ENCODE peak calls at places on chromosomes 3 and 15, in eight cellular contexts. D, H, K, M, I, L, F and T are unnamed samples.

GRCh38 chr3:47250309-47251060 is 32.1 kb downstream of the KIF9 start:
- DNase-seq in F (no peak), K (peak), M (no peak), D (peak), I (no peak), L (peak), H (peak), T (peak)

GRCh38 chr3:71063768-71064287 is 519.7 kb downstream of the FOXP1 start:
- DNase-seq in I (peak), L (peak), M (peak), D (peak), F (no peak), H (no peak), K (peak), T (peak)

GRCh38 chr15:83206971-83207621 is 527 bp downstream of the HDGFL3 start:
- DNase-seq in I (peak), D (peak), L (peak), F (no peak), H (peak), K (no peak), M (no peak), T (no peak)

GRCh38 chr15:27095809-27096580 is 125.0 kb downstream of the GABRG3 start:
- DNase-seq in H (no peak), K (no peak), D (no peak), L (no peak), F (no peak), M (peak), I (no peak), T (no peak)

GRCh38 chr3:33044676-33045075 is 52.3 kb downstream of the GLB1 start:
- DNase-seq in D (no peak), F (no peak), K (no peak), I (no peak), L (no peak), M (no peak), H (no peak), T (no peak)

GRCh38 chr3:48696156-48696555 is 10.4 kb upstream of the NCKIPSD start:
- DNase-seq in M (no peak), D (no peak), K (no peak), I (no peak), F (no peak), H (no peak), L (no peak), T (no peak)

GRCh38 chr3:101827211-101828174 is 21.8 kb upstream of the NFKBIZ start:
- DNase-seq in F (peak), D (peak), L (peak), M (peak), H (peak), K (peak), I (peak), T (peak)

GRCh38 chr3:133803474-133803873 is 2.1 kb upstream of the SRPRB start:
- DNase-seq in F (no peak), M (no peak), L (no peak), H (no peak), K (no peak), I (no peak), D (no peak), T (no peak)

GRCh38 chr15:80105193-80105984 is 45.9 kb downstream of the ZFAND6 start:
- DNase-seq in D (no peak), K (peak), H (no peak), I (no peak), L (no peak), F (no peak), M (no peak), T (no peak)

GRCh38 chr3:85890043-85890555 is 931.3 kb downstream of the CADM2 start:
- DNase-seq in K (no peak), F (no peak), M (no peak), D (no peak), L (no peak), I (no peak), H (no peak), T (no peak)

GRCh38 chr15:78831229-78832207 is 20.3 kb upstream of the ADAMTS7 start:
- DNase-seq in I (no peak), M (no peak), L (no peak), F (no peak), K (no peak), D (no peak), H (no peak), T (no peak)

GRCh38 chr15:90232196-90232595 is 1.5 kb downstream of the CIB1 start:
- DNase-seq in M (no peak), L (no peak), F (no peak), I (no peak), D (no peak), H (no peak), K (no peak), T (no peak)

GRCh38 chr3:165837058-165837525 is at the start of gene BCHE:
- DNase-seq in F (no peak), M (no peak), D (peak), L (peak), I (no peak), K (peak), H (peak), T (no peak)

GRCh38 chr3:171840484-171840830 is 2.7 kb upstream of the TMEM212 start:
- DNase-seq in I (no peak), L (no peak), F (no peak), H (no peak), D (no peak), K (no peak), M (no peak), T (no peak)

GRCh38 chr15:77889009-77889806 is 188.3 kb downstream of the TBC1D2B start:
- DNase-seq in M (no peak), F (no peak), I (no peak), H (no peak), K (no peak), L (no peak), D (peak), T (no peak)

GRCh38 chr15:64146885-64147681 is 4.4 kb upstream of the SNX22 start:
- DNase-seq in M (no peak), I (no peak), H (no peak), K (peak), D (no peak), L (no peak), F (no peak), T (no peak)

GRCh38 chr3:102165367-102165766 is 269.4 kb upstream of the ZPLD1 start:
- DNase-seq in F (no peak), L (no peak), K (peak), H (no peak), I (no peak), D (no peak), M (no peak), T (no peak)

GRCh38 chr3:144821583-144821982 is 850.0 kb downstream of the DIPK2A start:
- DNase-seq in K (peak), M (no peak), L (no peak), I (no peak), F (no peak), H (no peak), D (no peak), T (no peak)

GRCh38 chr15:36040173-36040572 is 494.2 kb upstream of the DPH6 start:
- DNase-seq in H (no peak), M (no peak), K (no peak), F (no peak), D (no peak), I (no peak), L (no peak), T (no peak)

GRCh38 chr3:149368850-149369497 is 8.5 kb downstream of the TM4SF1 start:
- DNase-seq in H (peak), K (no peak), D (no peak), F (no peak), M (no peak), I (no peak), L (no peak), T (no peak)

GRCh38 chr3:126475411-126476114 is at the start of gene ZXDC:
- DNase-seq in F (peak), K (peak), I (peak), D (peak), L (peak), H (peak), M (peak), T (peak)
- TF ChIP-seq POLR2A in F (no peak), K (peak), I (peak), D (no peak), L (peak), H (peak), M (no peak), T (peak)

GRCh38 chr3:39142067-39142466 is 11.3 kb downstream of the CSRNP1 start:
- DNase-seq in I (no peak), F (no peak), L (peak), M (no peak), K (no peak), D (no peak), H (no peak), T (no peak)
- TF ChIP-seq POLR2A in I (no peak), F (no peak), L (no peak), M (no peak), K (no peak), D (no peak), H (no peak), T (no peak)

GRCh38 chr3:58072046-58072445 is 63.8 kb downstream of the FLNB start:
- DNase-seq in L (no peak), H (no peak), I (no peak), K (peak), M (no peak), F (no peak), D (no peak), T (no peak)
- TF ChIP-seq POLR2A in L (no peak), H (no peak), I (no peak), K (no peak), M (no peak), F (no peak), D (no peak), T (no peak)

GRCh38 chr15:92883643-92884458 is 16.3 kb upstream of the CHD2 start:
- DNase-seq in H (peak), M (no peak), I (no peak), F (no peak), L (no peak), D (no peak), K (peak), T (peak)

GRCh38 chr15:92882697-92883642 is 17.2 kb upstream of the CHD2 start:
- DNase-seq in I (peak), F (no peak), L (peak), M (no peak), K (no peak), D (peak), H (no peak), T (peak)

GRCh38 chr15:92880796-92881569 is 19.1 kb upstream of the CHD2 start:
- DNase-seq in M (no peak), L (peak), F (no peak), K (no peak), H (no peak), I (peak), D (no peak), T (no peak)

GRCh38 chr15:92881570-92881837 is 18.6 kb upstream of the CHD2 start:
- DNase-seq in I (no peak), M (no peak), K (no peak), D (no peak), H (no peak), L (no peak), F (no peak), T (no peak)

DNA sequence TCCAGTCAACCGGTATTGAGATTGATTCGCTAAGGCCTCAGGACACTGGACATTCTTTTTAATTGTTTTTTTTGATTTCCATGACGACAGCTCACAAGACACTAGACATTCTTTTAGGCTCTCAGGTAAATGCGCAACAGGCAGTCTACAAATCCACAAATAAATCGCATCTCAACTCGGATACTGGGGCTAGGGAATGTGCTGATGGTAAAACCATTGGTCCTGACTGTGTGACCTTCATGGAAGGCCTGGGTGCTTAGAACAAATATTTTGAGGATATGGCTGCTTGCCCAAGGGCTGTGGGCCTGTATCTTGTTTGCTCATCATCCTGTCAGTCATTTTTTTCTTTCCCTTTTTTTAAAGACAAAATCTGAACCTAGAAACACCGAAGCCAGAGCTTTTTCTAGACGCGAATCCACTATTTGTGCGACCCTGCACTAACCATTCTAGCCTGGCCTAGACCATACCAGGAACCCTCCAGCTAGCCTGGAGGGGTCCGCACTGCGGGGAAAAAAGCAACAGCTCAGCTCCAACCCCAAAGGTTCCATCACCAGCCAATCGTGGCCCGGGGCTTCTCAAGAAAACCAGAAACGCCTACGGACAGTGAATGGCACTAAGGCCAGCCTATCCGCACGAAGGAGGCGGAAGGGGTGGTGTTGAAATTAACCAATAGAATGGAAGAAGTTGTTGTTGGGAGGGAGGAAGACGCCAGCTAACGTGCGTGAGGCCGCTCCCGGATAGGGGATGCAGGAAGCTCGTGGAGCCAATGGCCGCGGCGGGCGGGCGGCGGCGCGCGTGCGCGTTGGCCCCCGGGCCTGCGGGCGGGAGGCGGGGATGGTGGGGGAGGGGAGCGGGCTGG is 18.1 kb upstream of the CHD2 start:
- DNase-seq in D (peak), H (peak), K (peak), L (peak), M (peak), F (peak), I (peak), T (peak)
- TF ChIP-seq POLR2A in D (peak), H (peak), K (peak), L (peak), M (peak), F (peak), I (peak), T (peak)

DNA sequence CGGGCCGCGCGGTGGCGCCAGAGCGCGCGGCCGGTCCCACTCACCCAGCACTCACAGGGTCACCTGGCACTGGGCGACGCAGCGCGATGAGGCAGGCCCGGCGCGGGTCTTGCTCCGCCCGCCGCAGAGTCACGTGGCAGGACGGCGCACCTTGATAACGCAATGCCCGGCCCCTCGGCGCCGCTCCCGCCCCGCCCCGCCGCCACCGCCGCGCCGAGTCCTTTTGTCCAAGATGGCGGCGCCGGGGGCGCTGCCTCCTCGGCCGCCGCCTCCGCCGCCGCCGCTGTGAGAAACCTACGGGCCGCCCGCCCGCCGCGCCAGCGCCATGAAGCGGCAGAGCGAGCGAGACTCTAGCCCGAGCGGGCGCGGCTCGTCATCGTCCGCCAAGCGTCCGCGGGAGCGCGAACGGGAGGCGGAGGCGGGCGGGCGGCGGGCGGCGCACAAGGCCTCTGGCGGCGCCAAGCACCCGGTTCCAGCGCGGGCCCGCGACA is at the start of gene RBM15B:
- DNase-seq in F (peak), I (peak), L (peak), D (peak), K (peak), M (peak), H (peak), T (peak)
- TF ChIP-seq POLR2A in F (no peak), I (peak), L (peak), D (no peak), K (peak), M (peak), H (peak), T (peak)

DNA sequence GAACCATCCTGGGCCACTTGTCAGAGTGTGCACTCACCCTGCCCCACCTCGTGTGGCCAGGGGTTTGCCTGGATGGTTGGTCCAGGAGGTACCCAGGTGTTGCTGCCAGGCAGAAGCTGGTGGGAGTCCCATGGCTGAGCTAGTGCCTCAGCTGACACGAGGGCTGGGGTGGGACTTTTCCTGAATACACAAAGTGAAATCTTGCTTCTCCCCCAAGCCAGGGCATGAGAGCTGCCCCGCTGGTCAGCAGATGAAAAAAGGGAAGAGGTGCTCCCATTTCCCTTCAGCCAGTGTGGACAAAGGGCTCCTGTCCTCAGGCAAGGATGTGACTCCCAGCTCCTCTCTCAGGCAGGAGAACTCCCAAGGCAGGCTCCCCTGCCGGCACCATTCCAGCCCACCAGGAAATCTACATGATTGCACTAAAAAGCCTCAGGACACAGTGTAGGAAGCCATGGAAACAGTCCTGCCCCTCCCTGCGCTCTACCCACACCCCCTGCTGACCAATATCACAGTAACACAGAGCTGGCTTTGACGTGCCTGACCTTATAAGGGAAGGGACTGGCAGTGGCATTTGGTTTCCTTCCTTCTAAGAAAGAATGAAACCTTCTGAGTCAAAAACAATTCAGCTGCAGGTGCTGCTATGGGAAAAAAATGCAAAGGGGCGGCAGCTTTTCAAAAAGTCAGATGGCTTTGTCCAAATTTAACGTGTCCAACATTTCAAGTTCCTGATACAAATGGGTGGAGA is 33.9 kb downstream of the MYO5C start:
- DNase-seq in D (peak), F (no peak), L (peak), K (peak), M (no peak), I (no peak), H (peak), T (peak)
- TF ChIP-seq POLR2A in D (no peak), F (no peak), L (no peak), K (no peak), M (no peak), I (no peak), H (no peak), T (no peak)

GRCh38 chr3:39920271-39920670 is 110.9 kb downstream of the MYRIP start:
- DNase-seq in F (no peak), I (no peak), H (no peak), L (no peak), D (no peak), M (no peak), K (no peak), T (no peak)
- TF ChIP-seq POLR2A in F (no peak), I (no peak), H (no peak), L (no peak), D (no peak), M (no peak), K (no peak), T (no peak)

GRCh38 chr3:141311496-141312358 is 56.6 kb upstream of the ZBTB38 start:
- DNase-seq in K (peak), I (peak), L (peak), M (peak), D (peak), F (peak), H (peak), T (peak)
- TF ChIP-seq POLR2A in K (peak), I (peak), L (peak), M (no peak), D (no peak), F (peak), H (peak), T (peak)